ENCODE peak calls at places on chromosomes 13 and 19, in six cellular contexts. One of them, this sample, is unnamed.

GRCh38 chr19:20256606-20257005 is 89.6 kb downstream of the ZNF486 start:
- DNase-seq in uterus: no peak
- DNase-seq in IMR-90: no peak
- DNase-seq in spleen: no peak
- DNase-seq in body of pancreas: no peak
- DNase-seq in ovary: no peak
- DNase-seq in this sample: no peak

GRCh38 chr13:44523176-44524017 is 52.7 kb downstream of the TSC22D1 start:
- DNase-seq in uterus: no peak
- DNase-seq in IMR-90: peak; percentile 79
- DNase-seq in spleen: no peak
- DNase-seq in body of pancreas: peak; percentile 20
- DNase-seq in ovary: no peak
- DNase-seq in this sample: no peak

GRCh38 chr19:13899912-13900584 is 5.9 kb downstream of the BRME1 start:
- DNase-seq in uterus: no peak
- DNase-seq in IMR-90: peak; percentile 36
- DNase-seq in spleen: no peak
- DNase-seq in body of pancreas: no peak
- DNase-seq in ovary: no peak
- DNase-seq in this sample: no peak

GRCh38 chr13:108929532-108929931 is 300.1 kb downstream of the MYO16 start:
- DNase-seq in uterus: no peak
- DNase-seq in IMR-90: no peak
- DNase-seq in spleen: no peak
- DNase-seq in body of pancreas: no peak
- DNase-seq in ovary: no peak
- DNase-seq in this sample: no peak

GRCh38 chr13:44198826-44199225 is 174.8 kb upstream of the SERP2 start:
- DNase-seq in uterus: no peak
- DNase-seq in IMR-90: no peak
- DNase-seq in spleen: no peak
- DNase-seq in body of pancreas: no peak
- DNase-seq in ovary: no peak
- DNase-seq in this sample: no peak

GRCh38 chr19:11152318-11153062 is 3.1 kb downstream of the SPC24 start:
- DNase-seq in uterus: peak; percentile 87
- DNase-seq in IMR-90: peak; percentile 78
- DNase-seq in spleen: no peak
- DNase-seq in body of pancreas: peak; percentile 91
- DNase-seq in ovary: peak; percentile 64
- DNase-seq in this sample: peak; percentile 83

GRCh38 chr13:48188640-48189039 is 44.4 kb upstream of the ITM2B start:
- DNase-seq in uterus: no peak
- DNase-seq in IMR-90: no peak
- DNase-seq in spleen: no peak
- DNase-seq in body of pancreas: no peak
- DNase-seq in ovary: no peak
- DNase-seq in this sample: no peak

GRCh38 chr13:109699628-109700071 is 86.7 kb downstream of the IRS2 start:
- DNase-seq in uterus: no peak
- DNase-seq in IMR-90: no peak
- DNase-seq in spleen: no peak
- DNase-seq in body of pancreas: no peak
- DNase-seq in ovary: no peak
- DNase-seq in this sample: no peak

GRCh38 chr19:10508707-10509106 is 5.6 kb upstream of the KEAP1 start:
- DNase-seq in uterus: no peak
- DNase-seq in IMR-90: peak; percentile 28
- DNase-seq in spleen: no peak
- DNase-seq in body of pancreas: no peak
- DNase-seq in ovary: no peak
- DNase-seq in this sample: no peak

GRCh38 chr13:93814658-93815057 is 588.1 kb downstream of the GPC6 start:
- DNase-seq in uterus: no peak
- DNase-seq in IMR-90: no peak
- DNase-seq in spleen: no peak
- DNase-seq in body of pancreas: no peak
- DNase-seq in ovary: no peak
- DNase-seq in this sample: no peak

GRCh38 chr13:85243831-85244230 is 555.4 kb downstream of the SLITRK6 start:
- DNase-seq in uterus: no peak
- DNase-seq in IMR-90: no peak
- DNase-seq in spleen: no peak
- DNase-seq in body of pancreas: no peak
- DNase-seq in ovary: no peak
- DNase-seq in this sample: no peak

GRCh38 chr19:15216363-15216762 is 15.6 kb upstream of the NOTCH3 start:
- DNase-seq in uterus: no peak
- DNase-seq in IMR-90: no peak
- DNase-seq in spleen: no peak
- DNase-seq in body of pancreas: no peak
- DNase-seq in ovary: no peak
- DNase-seq in this sample: no peak

GRCh38 chr19:31459430-31459829 is 110.2 kb upstream of the TSHZ3 start:
- DNase-seq in uterus: no peak
- DNase-seq in IMR-90: no peak
- DNase-seq in spleen: no peak
- DNase-seq in body of pancreas: no peak
- DNase-seq in ovary: no peak
- DNase-seq in this sample: no peak

GRCh38 chr13:39321578-39321977 is 281.4 kb downstream of the LHFPL6 start:
- DNase-seq in uterus: no peak
- DNase-seq in IMR-90: peak; percentile 13
- DNase-seq in spleen: no peak
- DNase-seq in body of pancreas: no peak
- DNase-seq in ovary: no peak
- DNase-seq in this sample: peak; percentile 44

GRCh38 chr19:52809801-52810200 is 11.6 kb downstream of the ZNF28 start:
- DNase-seq in uterus: no peak
- DNase-seq in IMR-90: no peak
- DNase-seq in spleen: no peak
- DNase-seq in body of pancreas: no peak
- DNase-seq in ovary: no peak
- DNase-seq in this sample: no peak

GRCh38 chr13:28318418-28318995 is 176.4 kb downstream of the FLT1 start:
- DNase-seq in uterus: no peak
- DNase-seq in IMR-90: no peak
- DNase-seq in spleen: no peak
- DNase-seq in body of pancreas: no peak
- DNase-seq in ovary: no peak
- DNase-seq in this sample: no peak

GRCh38 chr13:28320884-28321574 is 173.9 kb downstream of the FLT1 start:
- DNase-seq in uterus: no peak
- DNase-seq in IMR-90: peak; percentile 84
- DNase-seq in spleen: no peak
- DNase-seq in body of pancreas: no peak
- DNase-seq in ovary: no peak
- DNase-seq in this sample: no peak

GRCh38 chr13:28322256-28322895 is 172.6 kb downstream of the FLT1 start:
- DNase-seq in uterus: no peak
- DNase-seq in IMR-90: peak; percentile 42
- DNase-seq in spleen: no peak
- DNase-seq in body of pancreas: no peak
- DNase-seq in ovary: no peak
- DNase-seq in this sample: no peak

GRCh38 chr13:28321751-28322150 is 173.2 kb downstream of the FLT1 start:
- DNase-seq in uterus: no peak
- DNase-seq in IMR-90: peak; percentile 17
- DNase-seq in spleen: no peak
- DNase-seq in body of pancreas: no peak
- DNase-seq in ovary: no peak
- DNase-seq in this sample: no peak

GRCh38 chr13:28320209-28320608 is 174.7 kb downstream of the FLT1 start:
- DNase-seq in uterus: no peak
- DNase-seq in IMR-90: no peak
- DNase-seq in spleen: no peak
- DNase-seq in body of pancreas: no peak
- DNase-seq in ovary: no peak
- DNase-seq in this sample: no peak
- H3K4me1 ChIP-seq in uterus: no peaks in the 10 kb centered on the region
- H3K4me1 ChIP-seq in IMR-90: peaks cover 2% of the 10 kb centered on the region
- H3K4me1 ChIP-seq in spleen: peaks cover 30% of the 10 kb centered on the region
- H3K4me1 ChIP-seq in body of pancreas: no peaks in the 10 kb centered on the region
- H3K4me1 ChIP-seq in ovary: no peaks in the 10 kb centered on the region
- H3K4me1 ChIP-seq in this sample: peaks cover 45% of the 10 kb centered on the region

DNA sequence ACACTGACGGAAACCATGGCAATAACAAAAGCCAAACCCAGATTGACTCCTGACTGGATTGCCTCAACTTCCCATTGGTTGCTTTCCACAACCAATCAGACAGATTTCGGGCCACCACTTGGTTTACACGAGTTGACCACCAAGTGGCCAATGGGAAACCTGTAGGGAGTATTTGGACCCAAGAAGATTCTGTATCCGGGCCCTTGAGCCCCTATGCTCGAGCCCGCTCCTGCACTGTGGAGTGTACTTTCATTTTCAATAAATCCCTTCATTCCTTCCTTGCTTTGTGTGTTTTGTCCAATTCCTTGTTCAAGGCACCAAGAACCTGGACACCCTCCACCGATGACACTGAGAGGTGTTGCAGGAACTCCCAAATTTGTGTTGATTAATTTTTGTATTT is 24.1 kb upstream of the URI1 start:
- DNase-seq in uterus: no peak
- DNase-seq in IMR-90: no peak
- DNase-seq in spleen: no peak
- DNase-seq in body of pancreas: no peak
- DNase-seq in ovary: no peak
- DNase-seq in this sample: no peak
- H3K27ac ChIP-seq in uterus: no peak overlapping the region
- H3K27ac ChIP-seq in IMR-90: no peak overlapping the region
- H3K27ac ChIP-seq in spleen: no peak overlapping the region
- H3K27ac ChIP-seq in body of pancreas: no peak overlapping the region
- H3K27ac ChIP-seq in ovary: no peak overlapping the region
- H3K27ac ChIP-seq in this sample: no peak overlapping the region

GRCh38 chr19:57244513-57244912 is 4.1 kb downstream of the ZNF805 start:
- DNase-seq in uterus: no peak
- DNase-seq in IMR-90: no peak
- DNase-seq in spleen: no peak
- DNase-seq in body of pancreas: no peak
- DNase-seq in ovary: no peak
- DNase-seq in this sample: no peak

GRCh38 chr19:57239982-57240310 is 486 bp upstream of the ZNF805 start:
- DNase-seq in uterus: no peak
- DNase-seq in IMR-90: no peak
- DNase-seq in spleen: no peak
- DNase-seq in body of pancreas: no peak
- DNase-seq in ovary: no peak
- DNase-seq in this sample: no peak

GRCh38 chr19:57241181-57241580 is 749 bp downstream of the ZNF805 start:
- DNase-seq in uterus: no peak
- DNase-seq in IMR-90: peak; percentile 37
- DNase-seq in spleen: no peak
- DNase-seq in body of pancreas: no peak
- DNase-seq in ovary: no peak
- DNase-seq in this sample: no peak

GRCh38 chr19:57242821-57243220 is 2.4 kb downstream of the ZNF805 start:
- DNase-seq in uterus: no peak
- DNase-seq in IMR-90: no peak
- DNase-seq in spleen: no peak
- DNase-seq in body of pancreas: no peak
- DNase-seq in ovary: no peak
- DNase-seq in this sample: no peak

GRCh38 chr19:57240311-57241090 is at the start of gene ZNF805:
- DNase-seq in uterus: peak; percentile 95
- DNase-seq in IMR-90: peak; percentile 89
- DNase-seq in spleen: peak; percentile 97
- DNase-seq in body of pancreas: peak; percentile 96
- DNase-seq in ovary: peak; percentile 95
- DNase-seq in this sample: peak; percentile 97
- TF ChIP-seq POLR2A in uterus: peak; percentile 68
- TF ChIP-seq POLR2A in IMR-90: peak; percentile 82
- TF ChIP-seq POLR2A in spleen: peak; percentile 4
- TF ChIP-seq POLR2A in body of pancreas: peak; percentile 74
- TF ChIP-seq POLR2A in ovary: peak; percentile 68
- TF ChIP-seq POLR2A in this sample: peak; percentile 73

GRCh38 chr13:106917024-106917491 is 349.1 kb upstream of the ARGLU1 start:
- DNase-seq in uterus: no peak
- DNase-seq in IMR-90: no peak
- DNase-seq in spleen: no peak
- DNase-seq in body of pancreas: no peak
- DNase-seq in ovary: no peak
- DNase-seq in this sample: peak; percentile 53

GRCh38 chr13:106916329-106916728 is 348.4 kb upstream of the ARGLU1 start:
- DNase-seq in uterus: no peak
- DNase-seq in IMR-90: no peak
- DNase-seq in spleen: no peak
- DNase-seq in body of pancreas: no peak
- DNase-seq in ovary: no peak
- DNase-seq in this sample: no peak

GRCh38 chr13:106919093-106919492 is 351.2 kb upstream of the ARGLU1 start:
- DNase-seq in uterus: no peak
- DNase-seq in IMR-90: no peak
- DNase-seq in spleen: no peak
- DNase-seq in body of pancreas: no peak
- DNase-seq in ovary: no peak
- DNase-seq in this sample: no peak

GRCh38 chr13:106919638-106920037 is 351.7 kb upstream of the ARGLU1 start:
- DNase-seq in uterus: peak; percentile 17
- DNase-seq in IMR-90: no peak
- DNase-seq in spleen: peak; percentile 82
- DNase-seq in body of pancreas: peak; percentile 17
- DNase-seq in ovary: no peak
- DNase-seq in this sample: peak; percentile 67

DNA sequence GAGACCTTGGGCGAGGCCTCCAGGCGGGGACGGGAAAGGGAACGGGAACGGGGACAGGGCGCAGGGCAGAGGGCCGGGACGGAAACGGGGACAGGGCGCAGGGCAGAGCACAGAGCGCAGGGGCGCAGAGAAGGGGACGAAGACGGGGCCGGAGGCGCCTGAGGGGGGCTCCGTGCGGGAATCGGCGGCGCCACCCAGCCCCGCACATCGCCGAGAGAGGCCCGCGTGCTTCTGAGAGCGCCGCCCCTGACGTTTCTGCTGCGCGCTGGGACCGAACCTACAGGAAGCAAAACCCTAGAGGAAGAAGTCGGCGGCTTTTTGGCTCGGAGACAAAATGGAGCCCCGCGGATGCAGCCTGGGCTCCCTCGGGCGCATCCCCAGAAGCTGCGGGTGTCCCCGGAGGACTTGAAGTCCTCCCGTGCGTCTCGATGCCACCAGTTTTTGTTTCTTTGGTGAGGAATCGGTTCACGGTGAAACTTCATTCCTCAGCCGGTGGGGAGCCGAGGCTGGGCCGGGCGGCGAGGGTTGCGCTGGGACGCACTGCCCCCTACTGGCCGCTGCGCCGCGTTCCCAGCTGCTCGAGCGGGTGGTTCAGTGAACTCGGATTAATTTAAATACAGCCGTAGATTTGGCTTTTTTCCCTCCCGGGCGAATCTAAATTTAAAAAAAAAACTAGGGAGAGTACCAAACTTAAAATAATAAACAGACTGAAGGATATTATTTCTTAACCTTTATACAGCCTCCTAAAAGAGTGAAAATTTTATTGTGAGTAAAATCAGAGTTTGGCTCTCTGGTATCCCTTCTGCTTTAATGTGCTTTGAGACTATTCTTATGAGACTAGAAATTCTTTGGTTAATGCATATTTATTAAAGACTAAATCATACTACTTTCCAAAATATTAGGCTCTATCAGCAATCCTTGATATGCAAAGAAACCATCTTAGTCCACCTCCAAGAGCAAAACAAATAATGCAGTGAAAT is 350.0 kb upstream of the ARGLU1 start:
- DNase-seq in uterus: peak; percentile 74
- DNase-seq in IMR-90: peak; percentile 61
- DNase-seq in spleen: peak; percentile 91
- DNase-seq in body of pancreas: peak; percentile 68
- DNase-seq in ovary: peak; percentile 55
- DNase-seq in this sample: peak; percentile 82
- H3K4me1 ChIP-seq in uterus: no peaks in the 10 kb centered on the region
- H3K4me1 ChIP-seq in IMR-90: no peaks in the 10 kb centered on the region
- H3K4me1 ChIP-seq in spleen: peaks cover 37% of the 10 kb centered on the region
- H3K4me1 ChIP-seq in body of pancreas: no peaks in the 10 kb centered on the region
- H3K4me1 ChIP-seq in ovary: no peaks in the 10 kb centered on the region
- H3K4me1 ChIP-seq in this sample: peaks cover 9% of the 10 kb centered on the region